ENCODE peak calls at places on chromosomes 3 and 15, in four cellular contexts. Z, R, Y and M are unnamed samples.

GRCh38 chr3:52315006-52315405 is 1.1 kb upstream of the DNAH1 start:
- DNase-seq in Z (no peak), R (no peak), Y (no peak), M (no peak)

GRCh38 chr15:37019479-37020433 is 80.6 kb downstream of the MEIS2 start:
- DNase-seq in Z (no peak), R (peak), Y (peak), M (no peak)

GRCh38 chr3:125055165-125055912 is 458 bp downstream of the HEG1 start:
- DNase-seq in Z (no peak), R (no peak), Y (no peak), M (no peak)

GRCh38 chr15:95883064-95883463 is 447.4 kb upstream of the NR2F2 start:
- DNase-seq in Z (no peak), R (no peak), Y (no peak), M (no peak)

GRCh38 chr15:59894835-59895234 is 109.3 kb upstream of the FOXB1 start:
- DNase-seq in Z (no peak), R (no peak), Y (no peak), M (peak)

GRCh38 chr3:137163958-137164357 is 206.2 kb downstream of the IL20RB start:
- DNase-seq in Z (no peak), R (no peak), Y (no peak), M (no peak)

GRCh38 chr3:72043212-72044133 is 258.5 kb upstream of the PROK2 start:
- DNase-seq in Z (no peak), R (no peak), Y (no peak), M (no peak)

GRCh38 chr15:35173444-35174118 is 88.5 kb upstream of the NANOGP8 start:
- DNase-seq in Z (no peak), R (peak), Y (no peak), M (peak)

GRCh38 chr3:110352841-110353595 is 718.6 kb upstream of the NECTIN3 start:
- DNase-seq in Z (no peak), R (peak), Y (no peak), M (no peak)

GRCh38 chr3:58009749-58010535 is 1.7 kb downstream of the FLNB start:
- DNase-seq in Z (no peak), R (no peak), Y (peak), M (peak)

GRCh38 chr3:40310690-40311089 is 1.2 kb downstream of the EIF1B start:
- DNase-seq in Z (no peak), R (peak), Y (no peak), M (peak)

GRCh38 chr3:46990573-46991374 is 11.3 kb downstream of the NBEAL2 start:
- DNase-seq in Z (no peak), R (no peak), Y (no peak), M (no peak)

GRCh38 chr3:193777524-193777923 is 184.5 kb downstream of the OPA1 start:
- DNase-seq in Z (no peak), R (no peak), Y (no peak), M (no peak)

GRCh38 chr15:69096197-69096596 is 64.2 kb upstream of the GLCE start:
- DNase-seq in Z (no peak), R (no peak), Y (no peak), M (no peak)

GRCh38 chr3:180325958-180326357 is 276.0 kb upstream of the TTC14 start:
- DNase-seq in Z (no peak), R (no peak), Y (no peak), M (peak)

GRCh38 chr15:84883916-84884781 is at the start of gene SLC28A1:
- DNase-seq in Z (no peak), R (no peak), Y (peak), M (no peak)

GRCh38 chr3:161950318-161950717 is 453.7 kb downstream of the OTOL1 start:
- DNase-seq in Z (no peak), R (no peak), Y (no peak), M (no peak)

GRCh38 chr15:46077220-46077619 is 442.4 kb downstream of the SQOR start:
- DNase-seq in Z (no peak), R (no peak), Y (peak), M (no peak)

GRCh38 chr3:171981271-171981605 is 58.1 kb upstream of the FNDC3B start:
- DNase-seq in Z (no peak), R (no peak), Y (no peak), M (no peak)

GRCh38 chr3:67127254-67127653 is 129.1 kb downstream of the KBTBD8 start:
- DNase-seq in Z (no peak), R (no peak), Y (no peak), M (no peak)

GRCh38 chr15:68578960-68579935 is at the start of gene CORO2B:
- DNase-seq in Z (no peak), R (peak), Y (peak), M (peak)

GRCh38 chr15:55992769-55993110 is 672 bp downstream of the NEDD4 start:
- DNase-seq in Z (no peak), R (no peak), Y (no peak), M (no peak)

GRCh38 chr15:37015025-37015424 is 85.3 kb downstream of the MEIS2 start:
- DNase-seq in Z (no peak), R (peak), Y (no peak), M (peak)

GRCh38 chr15:69854521-69855171 is 243.1 kb downstream of the TLE3 start:
- DNase-seq in Z (no peak), R (peak), Y (no peak), M (no peak)

DNA sequence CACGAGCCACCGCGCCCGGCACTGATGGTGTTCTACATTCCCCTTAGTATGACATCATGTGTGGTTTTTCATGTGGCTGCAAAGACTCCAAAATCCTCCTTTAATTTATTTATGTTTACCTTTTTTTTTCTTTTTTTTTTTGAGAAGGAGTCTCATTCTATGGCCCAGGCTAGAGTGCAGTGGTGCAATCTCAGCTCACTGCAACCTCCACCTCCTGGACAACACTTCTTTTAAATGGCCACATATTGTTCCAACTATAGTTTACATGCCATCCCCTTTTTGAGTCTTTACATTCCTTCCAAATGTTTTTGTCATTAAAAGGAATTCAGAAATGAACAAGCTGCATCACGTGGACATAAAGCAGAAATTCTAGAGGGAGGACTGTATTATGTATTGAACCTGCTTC is 10.3 kb upstream of the CDV3 start:
- DNase-seq in Z (no peak), R (no peak), Y (no peak), M (no peak)
- H3K4me3 ChIP-seq in Z (no peak), R (no peak), Y (no peak), M (no peak)

GRCh38 chr15:49624046-49624445 is 3.2 kb downstream of the DTWD1 start:
- DNase-seq in Z (no peak), R (peak), Y (no peak), M (no peak)

GRCh38 chr15:49620658-49621326 is at the start of the genes DTWD1 and FAM227B:
- DNase-seq in Z (peak), R (peak), Y (peak), M (peak)

GRCh38 chr15:49620174-49620573 is 444 bp downstream of the FAM227B start:
- DNase-seq in Z (no peak), R (no peak), Y (no peak), M (peak)

GRCh38 chr15:49621327-49622210 is 721 bp downstream of the DTWD1 start:
- DNase-seq in Z (no peak), R (peak), Y (no peak), M (peak)

GRCh38 chr15:49622561-49622960 is 1.7 kb downstream of the DTWD1 start:
- DNase-seq in Z (no peak), R (peak), Y (no peak), M (no peak)
- TF ChIP-seq CTCF in Z (no peak), R (peak), Y (no peak), M (no peak)

GRCh38 chr3:37993067-37993809 is 2.7 kb downstream of the VILL start:
- DNase-seq in Z (no peak), R (no peak), Y (no peak), M (no peak)
- H3K4me3 ChIP-seq in Z (peak), R (peak), Y (no peak), M (no peak)

GRCh38 chr3:25678581-25678980 is 13.9 kb upstream of the TOP2B start:
- DNase-seq in Z (no peak), R (peak), Y (no peak), M (no peak)

GRCh38 chr3:25683410-25683809 is 18.7 kb upstream of the TOP2B start:
- DNase-seq in Z (no peak), R (no peak), Y (no peak), M (no peak)

GRCh38 chr3:25677121-25677520 is 12.4 kb upstream of the TOP2B start:
- DNase-seq in Z (no peak), R (no peak), Y (no peak), M (no peak)

GRCh38 chr3:25679642-25680302 is 15.1 kb upstream of the TOP2B start:
- DNase-seq in Z (no peak), R (no peak), Y (no peak), M (no peak)

DNA sequence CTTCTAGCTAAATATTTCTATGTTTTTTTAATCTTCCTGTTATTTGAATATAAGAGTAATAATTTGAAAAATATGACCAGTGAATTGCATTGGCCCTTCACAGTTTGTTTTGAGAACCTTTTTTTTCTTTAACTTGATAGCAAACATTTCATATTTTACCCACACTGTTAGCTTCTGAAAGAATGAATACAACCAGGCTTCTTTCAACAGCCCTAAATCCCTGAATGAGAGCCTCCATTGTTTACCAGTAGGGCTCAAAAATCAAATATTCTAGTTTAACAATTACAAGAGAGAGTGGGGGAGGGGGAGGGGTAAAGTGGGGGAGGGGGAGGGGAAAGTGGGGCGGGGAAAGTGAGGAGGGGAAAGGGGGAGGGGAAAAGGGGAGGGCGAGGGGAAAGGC is 14.5 kb upstream of the TOP2B start:
- DNase-seq in Z (no peak), R (no peak), Y (no peak), M (no peak)
- TF ChIP-seq CTCF in Z (no peak), R (no peak), Y (no peak), M (no peak)

GRCh38 chr3:135967867-135968266 is 2.3 kb downstream of the PPP2R3A start:
- DNase-seq in Z (no peak), R (no peak), Y (peak), M (no peak)
- H3K4me3 ChIP-seq in Z (no peak), R (no peak), Y (no peak), M (no peak)

GRCh38 chr15:63461230-63461629 is 43.2 kb upstream of the USP3 start:
- DNase-seq in Z (no peak), R (peak), Y (no peak), M (no peak)
- TF ChIP-seq CTCF in Z (no peak), R (peak), Y (no peak), M (no peak)

GRCh38 chr3:5188419-5189405 is 1.2 kb downstream of the EDEM1 start:
- DNase-seq in Z (peak), R (peak), Y (peak), M (peak)
- H3K4me3 ChIP-seq in Z (peak), R (peak), Y (peak), M (peak)

GRCh38 chr3:176661432-176661964 is 535.8 kb downstream of the TBL1XR1 start:
- DNase-seq in Z (no peak), R (no peak), Y (no peak), M (no peak)

GRCh38 chr3:176663376-176663775 is 533.9 kb downstream of the TBL1XR1 start:
- DNase-seq in Z (no peak), R (peak), Y (no peak), M (no peak)

GRCh38 chr3:176663819-176664218 is 533.5 kb downstream of the TBL1XR1 start:
- DNase-seq in Z (no peak), R (peak), Y (peak), M (peak)
- TF ChIP-seq CTCF in Z (no peak), R (peak), Y (peak), M (no peak)

GRCh38 chr3:138435840-138436239 is 1.4 kb downstream of the ESYT3 start:
- DNase-seq in Z (no peak), R (no peak), Y (no peak), M (no peak)

GRCh38 chr3:138434276-138434874 is at the start of gene ESYT3:
- DNase-seq in Z (peak), R (peak), Y (peak), M (peak)

GRCh38 chr3:138432576-138433240 is 1.7 kb upstream of the ESYT3 start:
- DNase-seq in Z (no peak), R (no peak), Y (no peak), M (no peak)

GRCh38 chr3:138434875-138435772 is 708 bp downstream of the ESYT3 start:
- DNase-seq in Z (no peak), R (no peak), Y (peak), M (peak)

GRCh38 chr3:138433892-138434275 is 532 bp upstream of the ESYT3 start:
- DNase-seq in Z (no peak), R (no peak), Y (no peak), M (no peak)
- H3K4me3 ChIP-seq in Z (peak), R (no peak), Y (no peak), M (no peak)